ENCODE peak calls at places on chromosomes 3 and 15, in four cellular contexts. One of them, this sample, is unnamed.

GRCh38 chr3:9903238-9903624 is 583 bp downstream of the IL17RE start:
- DNase-seq in globus pallidus: no peak
- DNase-seq in T-helper 9 cell: no peak
- DNase-seq in effector CD4-positive, alpha-beta T cell: no peak
- DNase-seq in this sample: no peak

GRCh38 chr15:58755956-58756355 is 6.4 kb upstream of the ADAM10 start:
- DNase-seq in effector CD4-positive, alpha-beta T cell: no peak
- DNase-seq in globus pallidus: peak
- DNase-seq in T-helper 9 cell: no peak
- DNase-seq in this sample: no peak

GRCh38 chr15:69782809-69783208 is 314.9 kb downstream of the TLE3 start:
- DNase-seq in globus pallidus: no peak
- DNase-seq in T-helper 9 cell: no peak
- DNase-seq in effector CD4-positive, alpha-beta T cell: no peak
- DNase-seq in this sample: no peak

GRCh38 chr15:44719293-44719999 is 8.1 kb downstream of the B2M start:
- DNase-seq in globus pallidus: no peak
- DNase-seq in effector CD4-positive, alpha-beta T cell: peak
- DNase-seq in T-helper 9 cell: peak
- DNase-seq in this sample: no peak

GRCh38 chr15:48437178-48437577 is 105.9 kb downstream of the DUT start:
- DNase-seq in T-helper 9 cell: no peak
- DNase-seq in globus pallidus: no peak
- DNase-seq in effector CD4-positive, alpha-beta T cell: no peak
- DNase-seq in this sample: no peak

GRCh38 chr3:123877965-123878364 is 6.2 kb downstream of the MYLK start:
- DNase-seq in effector CD4-positive, alpha-beta T cell: no peak
- DNase-seq in T-helper 9 cell: no peak
- DNase-seq in globus pallidus: no peak
- DNase-seq in this sample: no peak

GRCh38 chr3:112111785-112112402 is 21.2 kb downstream of the GCSAM start:
- DNase-seq in T-helper 9 cell: peak
- DNase-seq in globus pallidus: peak
- DNase-seq in effector CD4-positive, alpha-beta T cell: peak
- DNase-seq in this sample: peak

GRCh38 chr3:44318929-44319328 is 19.6 kb upstream of the TCAIM start:
- DNase-seq in globus pallidus: no peak
- DNase-seq in effector CD4-positive, alpha-beta T cell: no peak
- DNase-seq in T-helper 9 cell: no peak
- DNase-seq in this sample: no peak

GRCh38 chr15:67914537-67915373 is 74.9 kb upstream of the RNU6-1 start:
- DNase-seq in effector CD4-positive, alpha-beta T cell: no peak
- DNase-seq in globus pallidus: peak
- DNase-seq in T-helper 9 cell: no peak
- DNase-seq in this sample: peak

GRCh38 chr15:81666828-81667227 is 292.8 kb upstream of the TMC3 start:
- DNase-seq in T-helper 9 cell: no peak
- DNase-seq in effector CD4-positive, alpha-beta T cell: no peak
- DNase-seq in globus pallidus: no peak
- DNase-seq in this sample: no peak

GRCh38 chr3:14519406-14519805 is 20.7 kb downstream of the GRIP2 start:
- DNase-seq in globus pallidus: no peak
- DNase-seq in T-helper 9 cell: no peak
- DNase-seq in effector CD4-positive, alpha-beta T cell: no peak
- DNase-seq in this sample: no peak

GRCh38 chr3:110149763-110150162 is 812.4 kb upstream of the DPPA4 start:
- DNase-seq in T-helper 9 cell: no peak
- DNase-seq in effector CD4-positive, alpha-beta T cell: no peak
- DNase-seq in globus pallidus: no peak
- DNase-seq in this sample: no peak

GRCh38 chr15:57866149-57866736 is 159.7 kb downstream of the POLR2M start:
- DNase-seq in T-helper 9 cell: peak
- DNase-seq in effector CD4-positive, alpha-beta T cell: peak
- DNase-seq in globus pallidus: no peak
- DNase-seq in this sample: peak

GRCh38 chr3:135444058-135444457 is 521.5 kb upstream of the PPP2R3A start:
- DNase-seq in T-helper 9 cell: no peak
- DNase-seq in effector CD4-positive, alpha-beta T cell: no peak
- DNase-seq in globus pallidus: no peak
- DNase-seq in this sample: no peak

GRCh38 chr3:195154793-195155535 is 116.0 kb downstream of the XXYLT1 start:
- DNase-seq in T-helper 9 cell: no peak
- DNase-seq in effector CD4-positive, alpha-beta T cell: no peak
- DNase-seq in globus pallidus: peak
- DNase-seq in this sample: peak

GRCh38 chr3:102297259-102297658 is 137.6 kb upstream of the ZPLD1 start:
- DNase-seq in T-helper 9 cell: no peak
- DNase-seq in globus pallidus: no peak
- DNase-seq in effector CD4-positive, alpha-beta T cell: no peak
- DNase-seq in this sample: no peak

GRCh38 chr15:60906275-60906674 is 322.8 kb downstream of the RORA start:
- DNase-seq in T-helper 9 cell: no peak
- DNase-seq in globus pallidus: no peak
- DNase-seq in effector CD4-positive, alpha-beta T cell: no peak
- DNase-seq in this sample: no peak

GRCh38 chr3:186035277-186035676 is 73.6 kb downstream of the ETV5 start:
- DNase-seq in effector CD4-positive, alpha-beta T cell: no peak
- DNase-seq in globus pallidus: no peak
- DNase-seq in T-helper 9 cell: no peak
- DNase-seq in this sample: no peak

GRCh38 chr3:177478170-177478859 is 281.0 kb upstream of the TBL1XR1 start:
- DNase-seq in globus pallidus: no peak
- DNase-seq in effector CD4-positive, alpha-beta T cell: no peak
- DNase-seq in T-helper 9 cell: no peak
- DNase-seq in this sample: no peak

GRCh38 chr15:29100486-29101000 is 169.1 kb downstream of the NSMCE3 start:
- DNase-seq in effector CD4-positive, alpha-beta T cell: no peak
- DNase-seq in globus pallidus: no peak
- DNase-seq in T-helper 9 cell: no peak
- DNase-seq in this sample: no peak

GRCh38 chr15:70488002-70488605 is 275.3 kb downstream of the UACA start:
- DNase-seq in globus pallidus: peak
- DNase-seq in T-helper 9 cell: peak
- DNase-seq in effector CD4-positive, alpha-beta T cell: peak
- DNase-seq in this sample: peak

GRCh38 chr3:142077859-142078500 is 71.4 kb downstream of the TFDP2 start:
- DNase-seq in T-helper 9 cell: no peak
- DNase-seq in globus pallidus: no peak
- DNase-seq in effector CD4-positive, alpha-beta T cell: no peak
- DNase-seq in this sample: peak

GRCh38 chr3:28903171-28903601 is 377.7 kb upstream of the RBMS3 start:
- DNase-seq in globus pallidus: no peak
- DNase-seq in effector CD4-positive, alpha-beta T cell: no peak
- DNase-seq in T-helper 9 cell: no peak
- DNase-seq in this sample: no peak

GRCh38 chr15:69973102-69973714 is 124.5 kb downstream of the TLE3 start:
- DNase-seq in T-helper 9 cell: no peak
- DNase-seq in effector CD4-positive, alpha-beta T cell: no peak
- DNase-seq in globus pallidus: no peak
- DNase-seq in this sample: no peak

GRCh38 chr15:71559098-71559497 is 251.3 kb upstream of the NR2E3 start:
- DNase-seq in effector CD4-positive, alpha-beta T cell: no peak
- DNase-seq in globus pallidus: no peak
- DNase-seq in T-helper 9 cell: no peak
- DNase-seq in this sample: no peak

GRCh38 chr15:70047386-70048195 is 50.1 kb downstream of the TLE3 start:
- DNase-seq in globus pallidus: no peak
- DNase-seq in T-helper 9 cell: no peak
- DNase-seq in effector CD4-positive, alpha-beta T cell: no peak
- DNase-seq in this sample: no peak

GRCh38 chr15:62933388-62933787 is 109.2 kb upstream of the TPM1 start:
- DNase-seq in effector CD4-positive, alpha-beta T cell: no peak
- DNase-seq in globus pallidus: no peak
- DNase-seq in T-helper 9 cell: no peak
- DNase-seq in this sample: no peak

GRCh38 chr3:79843180-79843579 is 75.4 kb upstream of the ROBO1 start:
- DNase-seq in effector CD4-positive, alpha-beta T cell: no peak
- DNase-seq in T-helper 9 cell: no peak
- DNase-seq in globus pallidus: no peak
- DNase-seq in this sample: no peak

GRCh38 chr15:90062023-90062728 is 40.1 kb downstream of the IDH2 start:
- DNase-seq in effector CD4-positive, alpha-beta T cell: peak
- DNase-seq in T-helper 9 cell: peak
- DNase-seq in globus pallidus: peak
- DNase-seq in this sample: peak

GRCh38 chr15:60379466-60380274 is 18.1 kb downstream of the ANXA2 start:
- DNase-seq in globus pallidus: no peak
- DNase-seq in T-helper 9 cell: no peak
- DNase-seq in effector CD4-positive, alpha-beta T cell: no peak
- DNase-seq in this sample: no peak

GRCh38 chr3:194132465-194133358 is 3.2 kb upstream of the HES1 start:
- DNase-seq in effector CD4-positive, alpha-beta T cell: no peak
- DNase-seq in globus pallidus: no peak
- DNase-seq in T-helper 9 cell: no peak
- DNase-seq in this sample: no peak

GRCh38 chr15:90071220-90071807 is 31.0 kb downstream of the IDH2 start:
- DNase-seq in globus pallidus: peak
- DNase-seq in effector CD4-positive, alpha-beta T cell: peak
- DNase-seq in T-helper 9 cell: peak
- DNase-seq in this sample: peak

GRCh38 chr3:100316656-100317069 is 17.9 kb upstream of the NIT2 start:
- DNase-seq in effector CD4-positive, alpha-beta T cell: peak
- DNase-seq in globus pallidus: peak
- DNase-seq in T-helper 9 cell: no peak
- DNase-seq in this sample: no peak

GRCh38 chr15:90885432-90886290 is 1.4 kb downstream of the FES start:
- DNase-seq in effector CD4-positive, alpha-beta T cell: peak
- DNase-seq in T-helper 9 cell: peak
- DNase-seq in globus pallidus: peak
- DNase-seq in this sample: peak

GRCh38 chr3:142053244-142053643 is 96.1 kb downstream of the TFDP2 start:
- DNase-seq in T-helper 9 cell: no peak
- DNase-seq in globus pallidus: no peak
- DNase-seq in effector CD4-positive, alpha-beta T cell: no peak
- DNase-seq in this sample: no peak

GRCh38 chr3:172181936-172182708 is 142.7 kb downstream of the FNDC3B start:
- DNase-seq in globus pallidus: no peak
- DNase-seq in T-helper 9 cell: no peak
- DNase-seq in effector CD4-positive, alpha-beta T cell: no peak
- DNase-seq in this sample: no peak